ENCODE peak calls at places on chromosomes 1 and 21, in six cellular contexts. I, R, N, B, F and J are unnamed samples.

GRCh38 chr21:25790122-25790951 is 55.6 kb downstream of the GABPA start:
- DNase-seq in F (peak), B (peak), N (no peak), I (peak), R (peak), J (peak)

GRCh38 chr1:234836045-234836681 is 226.2 kb upstream of the IRF2BP2 start:
- DNase-seq in R (no peak), I (no peak), B (no peak), F (no peak), N (no peak), J (no peak)

GRCh38 chr1:216183427-216183826 is 239.8 kb downstream of the USH2A start:
- DNase-seq in R (no peak), B (peak), I (no peak), N (no peak), F (no peak), J (peak)

GRCh38 chr1:54190526-54190925 is 9.3 kb downstream of the CYB5RL start:
- DNase-seq in R (no peak), I (no peak), B (no peak), F (no peak), N (no peak), J (no peak)

GRCh38 chr1:83998205-83998598 is 730 bp downstream of the TTLL7 start:
- DNase-seq in R (no peak), F (peak), B (peak), I (peak), N (no peak), J (no peak)

GRCh38 chr1:73903092-73903491 is 294.9 kb downstream of the LRRIQ3 start:
- DNase-seq in N (no peak), R (no peak), I (no peak), F (peak), B (no peak), J (no peak)

GRCh38 chr1:195733826-195734225 is 874.4 kb downstream of the KCNT2 start:
- DNase-seq in R (peak), I (no peak), N (no peak), B (no peak), F (peak), J (no peak)

GRCh38 chr1:92343061-92343460 is 44.2 kb downstream of the RPAP2 start:
- DNase-seq in F (no peak), R (no peak), N (no peak), I (no peak), B (no peak), J (peak)

GRCh38 chr21:38880578-38880966 is 74.8 kb downstream of the ETS2 start:
- DNase-seq in R (no peak), I (no peak), F (no peak), N (no peak), B (no peak), J (no peak)

GRCh38 chr1:8353386-8353785 is 35.5 kb downstream of the SLC45A1 start:
- DNase-seq in R (no peak), F (no peak), I (no peak), B (no peak), N (no peak), J (no peak)

GRCh38 chr21:42081138-42081537 is 10.0 kb downstream of the UMODL1 start:
- DNase-seq in F (peak), N (no peak), I (no peak), R (peak), B (no peak), J (no peak)

GRCh38 chr1:222167111-222167510 is 380.8 kb downstream of the HHIPL2 start:
- DNase-seq in F (peak), I (peak), R (peak), N (peak), B (peak), J (peak)

GRCh38 chr1:41322835-41323234 is 38.4 kb upstream of the FOXO6 start:
- DNase-seq in R (peak), B (no peak), I (peak), N (peak), F (peak), J (peak)

GRCh38 chr1:43835141-43836021 is 98.2 kb upstream of the ARTN start:
- DNase-seq in B (peak), R (no peak), I (no peak), F (no peak), N (peak), J (peak)

GRCh38 chr21:14985306-14985705 is 79.5 kb downstream of the NRIP1 start:
- DNase-seq in R (no peak), N (no peak), I (no peak), B (no peak), F (no peak), J (no peak)

GRCh38 chr1:160876311-160876710 is 8.7 kb downstream of the ITLN1 start:
- DNase-seq in N (no peak), F (no peak), I (no peak), R (no peak), B (no peak), J (no peak)

GRCh38 chr1:156703741-156704140 is 1.6 kb downstream of the CRABP2 start:
- DNase-seq in I (no peak), F (no peak), B (no peak), N (no peak), R (peak), J (peak)

GRCh38 chr1:151539321-151540020 is 638 bp upstream of the TUFT1 start:
- DNase-seq in I (no peak), N (peak), R (peak), F (peak), B (peak), J (peak)

GRCh38 chr1:229508823-229509337 is 739 bp upstream of the NUP133 start:
- DNase-seq in R (peak), I (no peak), N (no peak), B (no peak), F (no peak), J (no peak)

GRCh38 chr1:11746795-11747487 is 11.0 kb downstream of the AGTRAP start:
- DNase-seq in F (no peak), R (no peak), I (no peak), N (no peak), B (no peak), J (no peak)

GRCh38 chr1:36457691-36458090 is 6.5 kb downstream of the MRPS15 start:
- DNase-seq in F (no peak), N (no peak), R (no peak), B (no peak), I (no peak), J (no peak)

GRCh38 chr21:41759214-41759840 is 7.5 kb downstream of the RIPK4 start:
- DNase-seq in B (no peak), N (no peak), F (no peak), R (peak), I (no peak), J (no peak)

DNA sequence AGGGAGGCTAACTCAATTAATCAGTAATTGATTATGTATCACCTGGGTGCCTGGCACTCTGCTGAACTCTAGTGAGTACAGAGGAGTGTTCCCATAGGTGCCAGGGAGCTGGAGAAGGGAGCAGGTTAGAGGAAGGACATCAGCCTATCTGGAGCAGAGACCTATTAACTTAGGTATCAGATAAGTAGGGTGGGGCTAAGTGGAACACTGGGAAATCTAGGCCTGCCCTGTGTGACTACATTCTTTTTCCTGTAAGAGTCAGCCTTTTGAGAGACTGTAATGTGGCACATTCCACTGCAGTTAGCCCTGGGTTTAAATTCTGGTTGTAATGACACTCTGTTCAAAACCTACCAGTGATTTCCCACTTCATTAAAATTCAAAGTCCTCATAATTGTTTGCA is 12.7 kb downstream of the STX12 start:
- DNase-seq in I (no peak), N (no peak), B (peak), F (peak), R (peak), J (peak)
- H3K4me3 ChIP-seq in I (no peak), N (no peak), B (no peak), F (no peak), R (no peak), J (no peak)

GRCh38 chr1:241525026-241525425 is 5.5 kb upstream of the FH start:
- DNase-seq in B (no peak), R (no peak), F (no peak), N (no peak), I (no peak), J (no peak)

GRCh38 chr1:241518447-241519307 is 878 bp downstream of the FH start:
- DNase-seq in R (no peak), I (no peak), F (peak), B (peak), N (no peak), J (peak)

GRCh38 chr1:241519308-241520079 is at the start of gene FH:
- DNase-seq in N (peak), B (peak), F (peak), R (peak), I (peak), J (peak)

GRCh38 chr1:241521718-241522117 is 2.2 kb upstream of the FH start:
- DNase-seq in B (no peak), N (no peak), R (no peak), F (no peak), I (no peak), J (no peak)

GRCh38 chr1:241520080-241520465 is 518 bp upstream of the FH start:
- DNase-seq in I (no peak), F (no peak), B (no peak), N (no peak), R (no peak), J (no peak)
- H3K9ac ChIP-seq in I (no peak), F (no peak), B (no peak), N (peak), R (no peak), J (peak)

DNA sequence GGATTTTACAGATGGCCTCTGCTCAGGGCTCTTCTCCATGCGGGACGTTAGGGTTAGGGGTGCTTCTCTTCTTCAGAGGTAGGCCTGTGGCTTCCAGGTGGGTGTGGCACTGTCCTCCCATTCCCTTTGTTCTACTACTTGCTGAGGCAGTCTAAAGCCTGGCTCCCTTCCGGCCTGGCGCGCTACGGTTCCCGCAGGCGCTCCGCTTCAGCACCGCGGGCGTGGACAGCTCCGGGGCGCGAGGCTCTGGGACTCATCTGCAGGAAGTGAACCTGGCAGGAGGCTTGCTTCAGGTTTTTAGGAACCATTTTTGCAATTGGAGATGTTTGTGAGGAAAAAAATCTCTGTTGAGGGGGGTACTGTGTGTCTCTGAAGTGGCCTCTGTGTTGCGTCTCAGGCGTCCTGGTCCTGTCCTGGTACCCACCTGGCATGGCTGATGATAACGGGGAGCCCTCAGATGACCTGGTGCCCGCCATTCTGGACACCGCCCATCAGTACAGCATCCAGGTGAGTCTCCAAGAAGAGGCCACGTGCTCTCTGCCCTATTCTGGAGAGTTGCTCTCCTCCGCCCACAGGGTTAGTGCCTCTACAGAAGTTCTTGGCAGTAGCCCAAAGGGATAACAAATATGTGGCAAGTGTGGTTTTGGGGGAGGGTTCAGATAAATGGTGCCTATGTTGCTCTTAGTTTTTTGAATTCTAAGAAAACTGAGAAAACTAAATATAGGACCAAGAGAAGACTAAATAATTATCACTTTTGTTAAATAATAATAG is 1.9 kb downstream of the MANEAL start:
- DNase-seq in R (peak), F (peak), N (peak), I (peak), B (peak), J (peak)
- H3K4me3 ChIP-seq in R (no peak), F (no peak), N (no peak), I (peak), B (no peak), J (no peak)

GRCh38 chr1:66542811-66543767 is 9.1 kb downstream of the SGIP1 start:
- DNase-seq in B (peak), F (peak), R (no peak), I (no peak), N (no peak), J (peak)
- H3K9ac ChIP-seq in B (peak), F (no peak), R (no peak), I (no peak), N (no peak), J (peak)

GRCh38 chr21:46100426-46100825 is 2.5 kb downstream of the COL6A2 start:
- DNase-seq in B (peak), F (no peak), R (no peak), I (no peak), N (no peak), J (peak)
- H3K4me3 ChIP-seq in B (peak), F (peak), R (no peak), I (no peak), N (no peak), J (peak)

DNA sequence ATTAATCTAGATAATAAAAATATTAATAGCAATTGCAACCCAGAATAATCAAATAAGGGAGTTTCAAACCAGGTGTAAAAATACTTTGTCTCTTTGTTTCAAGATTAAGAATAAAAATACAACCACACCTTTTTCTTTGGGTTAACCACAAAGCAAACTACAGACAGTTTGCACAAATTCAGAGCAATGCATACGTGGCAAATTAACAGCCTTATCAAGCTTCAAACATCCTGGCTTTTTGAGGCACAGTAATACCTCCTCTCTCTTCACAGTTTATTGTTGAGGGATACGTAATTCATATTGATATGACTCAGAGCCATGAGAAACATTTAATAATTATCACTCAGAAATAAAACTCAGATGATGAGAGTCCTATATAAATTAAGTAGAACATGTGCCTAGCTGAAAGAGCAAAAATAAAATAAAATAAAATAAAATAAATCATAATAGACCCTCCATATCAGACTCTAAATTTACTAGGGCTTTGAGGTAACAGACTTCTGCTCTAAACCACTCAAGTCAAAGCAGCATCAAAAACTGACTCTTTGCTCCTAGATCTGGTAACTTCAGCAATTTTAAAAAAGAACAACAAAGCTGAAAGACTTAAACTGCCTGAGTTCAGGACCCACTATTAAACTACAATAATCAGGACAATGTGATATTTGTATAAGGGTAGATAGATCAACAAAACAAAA is 11.4 kb downstream of the EDEM3 start:
- DNase-seq in B (peak), F (no peak), N (no peak), R (no peak), I (no peak), J (no peak)
- H3K9ac ChIP-seq in B (no peak), F (no peak), N (peak), R (no peak), I (no peak), J (no peak)